ENCODE peak calls at places on chromosomes 1 and 21, in five cellular contexts. W is uterus, P is H54, D is esophagus squamous epithelium, L is GM12891. Z is an unnamed sample.

GRCh38 chr1:244384066-244384465 is 67.6 kb downstream of the ADSS2 start:
- DNase-seq in W (no peak), P (no peak), D (no peak), L (no peak), Z (no peak)

GRCh38 chr1:226719596-226720386 is 19.3 kb downstream of the ITPKB start:
- DNase-seq in W (no peak), P (no peak), D (no peak), L (no peak), Z (no peak)

GRCh38 chr1:236016782-236017400 is 48.0 kb downstream of the NID1 start:
- DNase-seq in W (no peak), P (peak), D (no peak), L (no peak), Z (no peak)

GRCh38 chr1:47348246-47348645 is 14.7 kb downstream of the CMPK1 start:
- DNase-seq in W (no peak), P (no peak), D (no peak), L (no peak), Z (no peak)

GRCh38 chr21:45461806-45462341 is 56.9 kb downstream of the COL18A1 start:
- DNase-seq in W (no peak), P (no peak), D (no peak), L (no peak), Z (no peak)

GRCh38 chr1:200869376-200869752 is 3.4 kb upstream of the GPR25 start:
- DNase-seq in W (no peak), P (no peak), D (no peak), L (no peak), Z (no peak)

GRCh38 chr21:32653326-32653901 is 41.2 kb upstream of the CFAP298 start:
- DNase-seq in W (no peak), P (peak), D (no peak), L (peak), Z (no peak)

GRCh38 chr1:197130677-197131304 is 15.7 kb downstream of the ASPM start:
- DNase-seq in W (no peak), P (no peak), D (no peak), L (no peak), Z (no peak)

GRCh38 chr1:248926401-248927182 is 20.6 kb downstream of the PGBD2 start:
- DNase-seq in W (no peak), P (no peak), D (no peak), L (no peak), Z (no peak)

GRCh38 chr1:163168053-163168452 is 34.7 kb downstream of the RGS5 start:
- DNase-seq in W (no peak), P (peak), D (no peak), L (no peak), Z (no peak)

GRCh38 chr1:201690528-201690927 is 138.4 kb upstream of the IPO9 start:
- DNase-seq in W (no peak), P (no peak), D (no peak), L (no peak), Z (no peak)

GRCh38 chr1:31374511-31375196 is 1.8 kb upstream of the FABP3 start:
- DNase-seq in W (peak), P (peak), D (no peak), L (no peak), Z (peak)

GRCh38 chr1:29845910-29846309 is 609.6 kb downstream of the PTPRU start:
- DNase-seq in W (no peak), P (no peak), D (no peak), L (no peak), Z (no peak)

GRCh38 chr1:198359024-198359653 is 181.3 kb downstream of the ATP6V1G3 start:
- DNase-seq in W (no peak), P (no peak), D (no peak), L (no peak), Z (no peak)

GRCh38 chr1:18959591-18959990 is 3.1 kb upstream of the IFFO2 start:
- DNase-seq in W (no peak), P (no peak), D (no peak), L (no peak), Z (no peak)

GRCh38 chr21:44083631-44084291 is 23.4 kb upstream of the PWP2 start:
- DNase-seq in W (no peak), P (no peak), D (no peak), L (no peak), Z (peak)

GRCh38 chr1:25520446-25521061 is 22.9 kb upstream of the LDLRAP1 start:
- DNase-seq in W (peak), P (no peak), D (no peak), L (no peak), Z (peak)

GRCh38 chr1:3911521-3911845 is 11.4 kb upstream of the C1orf174 start:
- DNase-seq in W (no peak), P (no peak), D (no peak), L (no peak), Z (no peak)

GRCh38 chr1:116819081-116819480 is 64.9 kb downstream of the CD2 start:
- DNase-seq in W (no peak), P (no peak), D (no peak), L (no peak), Z (no peak)

GRCh38 chr21:45078877-45079281 is 4.5 kb downstream of the ADARB1 start:
- DNase-seq in W (no peak), P (peak), D (no peak), L (no peak), Z (no peak)

GRCh38 chr1:3007298-3008147 is 13.7 kb upstream of the ACTRT2 start:
- DNase-seq in W (no peak), P (no peak), D (no peak), L (no peak), Z (no peak)

GRCh38 chr1:66576645-66577044 is 42.7 kb downstream of the SGIP1 start:
- DNase-seq in W (no peak), P (no peak), D (no peak), L (no peak), Z (peak)

GRCh38 chr1:86352096-86352495 is 44.0 kb downstream of the ODF2L start:
- DNase-seq in W (no peak), P (no peak), D (no peak), L (no peak), Z (no peak)

GRCh38 chr1:9331558-9332346 is 39.1 kb downstream of the SPSB1 start:
- DNase-seq in W (no peak), P (no peak), D (no peak), L (no peak), Z (no peak)

GRCh38 chr1:70084314-70084915 is 121.0 kb downstream of the LRRC40 start:
- DNase-seq in W (no peak), P (no peak), D (no peak), L (no peak), Z (no peak)

GRCh38 chr1:201463071-201463552 is 5.9 kb downstream of the PHLDA3 start:
- DNase-seq in W (no peak), P (no peak), D (no peak), L (no peak), Z (no peak)

GRCh38 chr1:46176211-46176865 is at the start of gene P3R3URF:
- DNase-seq in W (no peak), P (no peak), D (no peak), L (no peak), Z (no peak)

GRCh38 chr1:17539526-17540254 is at the start of gene ARHGEF10L:
- DNase-seq in W (peak), P (no peak), D (no peak), L (no peak), Z (peak)

GRCh38 chr1:203643213-203644045 is 16.8 kb downstream of the ATP2B4 start:
- DNase-seq in W (no peak), P (no peak), D (no peak), L (no peak), Z (peak)

GRCh38 chr1:9307303-9307702 is 14.6 kb downstream of the SPSB1 start:
- DNase-seq in W (no peak), P (no peak), D (no peak), L (no peak), Z (no peak)

GRCh38 chr1:170164103-170164763 is 18.5 kb downstream of the NTMT2 start:
- DNase-seq in W (no peak), P (no peak), D (no peak), L (no peak), Z (no peak)

GRCh38 chr1:168335500-168335899 is 54.8 kb downstream of the TBX19 start:
- DNase-seq in W (no peak), P (no peak), D (no peak), L (no peak), Z (no peak)

GRCh38 chr1:42935313-42935624 is 23.4 kb downstream of the SLC2A1 start:
- DNase-seq in W (no peak), P (no peak), D (no peak), L (no peak), Z (peak)

GRCh38 chr1:21220815-21221214 is 44.1 kb upstream of the EIF4G3 start:
- DNase-seq in W (no peak), P (no peak), D (no peak), L (no peak), Z (no peak)

DNA sequence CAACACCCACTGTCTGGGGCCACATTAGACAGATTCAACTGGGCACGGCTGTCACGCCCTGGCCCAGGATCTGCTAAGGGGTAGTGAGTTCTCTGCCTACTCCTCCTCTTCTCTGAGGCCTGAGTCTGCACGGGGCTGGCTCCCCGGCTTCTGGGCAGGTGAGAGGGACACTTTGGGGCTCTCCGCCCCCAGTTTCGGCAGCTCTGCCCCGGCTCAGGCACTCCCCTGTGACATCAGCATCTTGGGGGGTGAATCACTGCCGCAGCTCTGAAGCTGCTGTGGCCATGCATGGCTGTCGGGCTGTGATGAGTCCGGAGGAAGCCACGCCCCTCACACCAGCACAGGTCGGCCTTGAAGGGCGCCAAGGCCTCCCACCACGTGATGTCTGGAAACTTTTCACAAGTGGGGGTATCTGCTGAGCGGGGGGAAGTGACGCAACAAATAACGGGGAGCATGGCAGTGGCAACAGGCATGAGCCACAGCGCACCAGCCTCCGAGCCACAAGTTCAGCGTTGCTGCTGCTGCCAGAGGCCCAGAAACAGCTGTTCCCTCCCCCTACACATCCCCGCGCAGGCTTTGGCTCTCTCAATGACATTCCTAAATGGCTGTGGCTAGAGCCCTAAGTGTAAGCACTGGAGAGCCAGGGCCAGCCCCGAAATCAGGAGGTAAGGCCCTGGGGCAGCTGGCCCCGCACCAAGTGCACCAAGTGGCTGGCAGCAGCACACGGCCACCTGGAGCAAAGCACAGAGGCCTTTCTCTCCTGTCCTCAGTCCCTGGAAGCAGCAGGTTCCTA is 26.3 kb downstream of the ZBTB17 start:
- DNase-seq in W (peak), P (peak), D (peak), L (peak), Z (peak)
- TF ChIP-seq POLR2A in W (peak), P (no peak), D (peak), L (no peak), Z (no peak)

DNA sequence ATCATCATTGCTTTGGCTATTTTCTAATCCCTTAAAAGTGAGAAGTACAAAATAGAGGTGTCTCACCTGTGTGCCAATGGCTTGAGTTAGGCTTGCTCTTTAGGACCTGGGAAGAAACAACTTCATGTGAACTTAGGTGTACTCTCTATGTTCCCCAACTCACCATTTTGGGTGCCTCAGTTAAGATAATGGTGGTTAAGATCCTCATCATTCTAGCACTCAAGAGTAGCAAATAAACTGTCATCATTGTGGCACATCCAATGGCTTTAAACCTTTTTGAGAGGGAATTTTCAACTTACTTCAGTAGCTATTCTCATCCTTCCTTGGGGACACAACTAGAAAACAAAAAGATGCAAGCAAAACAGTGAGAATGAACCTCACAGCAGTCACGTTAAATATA is 1.3 kb downstream of the GAS5 start:
- DNase-seq in W (no peak), P (no peak), D (no peak), L (no peak), Z (no peak)
- TF ChIP-seq POLR2A in W (no peak), P (no peak), D (no peak), L (no peak), Z (no peak)

GRCh38 chr1:11908139-11909021 is 17.8 kb downstream of the KIAA2013 start:
- DNase-seq in W (peak), P (peak), D (peak), L (peak), Z (peak)
- TF ChIP-seq POLR2A in W (peak), P (peak), D (peak), L (peak), Z (peak)

DNA sequence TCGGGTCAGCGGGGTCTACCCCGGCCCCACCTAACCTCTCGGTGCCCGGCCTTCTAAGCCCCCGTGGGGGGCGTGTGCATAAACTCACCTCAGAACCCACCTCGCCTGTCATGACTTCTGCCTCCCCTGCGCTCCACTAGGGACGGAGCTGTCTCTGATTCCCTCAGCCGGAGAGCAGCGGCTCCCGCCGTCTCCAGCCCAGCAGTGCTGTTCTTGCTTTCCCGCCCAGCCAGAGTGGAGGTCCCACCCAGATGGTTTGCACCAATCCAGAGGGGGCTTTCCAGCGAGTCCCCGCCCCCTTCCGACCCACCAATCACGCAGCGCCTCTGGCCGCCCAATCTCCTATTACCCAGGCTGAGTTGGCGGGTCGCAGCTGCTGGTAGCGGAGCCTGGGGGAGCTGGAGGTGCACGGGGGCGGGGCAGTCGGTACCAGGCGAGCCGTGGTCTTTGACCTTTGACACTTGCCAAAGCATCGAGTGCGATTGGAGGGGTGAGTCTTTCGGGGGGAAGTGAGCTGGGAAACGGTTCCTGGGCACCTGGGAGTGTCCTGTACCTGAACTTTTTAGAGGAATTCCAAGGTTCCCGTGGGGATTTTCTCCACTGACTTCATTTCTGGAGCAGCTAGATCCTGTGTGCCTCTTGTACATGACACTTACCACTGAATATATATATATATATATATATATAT is at the start of gene CLSPN:
- DNase-seq in W (peak), P (peak), D (peak), L (peak), Z (peak)
- TF ChIP-seq POLR2A in W (peak), P (peak), D (peak), L (peak), Z (no peak)

GRCh38 chr1:54951810-54952226 is 28.6 kb upstream of the TMEM61 start:
- DNase-seq in W (no peak), P (no peak), D (no peak), L (no peak), Z (no peak)

GRCh38 chr1:54952950-54953718 is 27.3 kb upstream of the TMEM61 start:
- DNase-seq in W (no peak), P (no peak), D (no peak), L (no peak), Z (no peak)

GRCh38 chr1:54947540-54947939 is 32.9 kb upstream of the TMEM61 start:
- DNase-seq in W (no peak), P (no peak), D (no peak), L (no peak), Z (no peak)

GRCh38 chr1:54949971-54950360 is 30.5 kb upstream of the TMEM61 start:
- DNase-seq in W (no peak), P (no peak), D (no peak), L (no peak), Z (no peak)

GRCh38 chr1:54950361-54951163 is 29.9 kb upstream of the TMEM61 start:
- DNase-seq in W (peak), P (peak), D (no peak), L (peak), Z (peak)
- TF ChIP-seq POLR2A in W (no peak), P (no peak), D (no peak), L (no peak), Z (no peak)

DNA sequence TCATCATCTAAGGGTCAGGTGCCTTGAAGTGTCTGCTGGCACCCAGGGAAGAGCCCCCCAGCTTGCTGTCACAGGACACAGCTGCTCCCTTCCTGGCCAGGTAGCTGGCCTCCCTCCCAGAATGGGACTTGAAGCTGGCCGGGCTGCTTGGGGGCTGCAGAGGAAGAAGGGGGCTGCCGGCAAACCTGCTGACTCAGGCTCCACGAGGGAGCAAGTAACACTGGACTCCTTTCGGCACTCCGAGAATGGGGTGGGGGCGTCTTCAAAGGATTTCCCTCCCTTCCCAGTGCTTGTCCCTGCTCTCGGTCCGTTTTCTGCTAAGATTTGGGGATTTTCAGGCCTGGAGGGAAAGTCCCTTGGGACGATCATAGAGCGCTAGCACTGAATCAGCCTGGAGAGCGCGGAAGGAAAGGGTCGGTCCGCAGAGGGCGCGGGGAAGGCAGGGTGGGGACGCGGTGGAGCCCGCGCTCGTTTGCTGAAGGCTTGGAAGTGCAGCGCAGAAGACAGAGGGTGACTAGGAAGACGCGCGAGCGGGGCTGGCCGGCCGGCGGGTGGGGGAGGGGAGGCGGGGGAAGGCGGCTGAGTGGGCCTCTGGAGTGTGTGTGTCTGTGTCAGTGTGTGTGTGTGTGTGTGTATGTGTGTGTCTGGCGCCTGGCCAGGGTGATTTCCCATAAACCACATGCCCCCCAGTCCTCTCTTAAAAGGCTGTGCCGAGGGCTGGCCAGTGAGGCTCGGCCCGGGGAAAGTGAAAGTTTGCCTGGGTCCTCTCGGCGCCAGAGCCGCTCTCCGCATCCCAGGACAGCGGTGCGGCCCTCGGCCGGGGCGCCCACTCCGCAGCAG is at the start of gene CSF1:
- DNase-seq in W (peak), P (peak), D (peak), L (peak), Z (peak)
- TF ChIP-seq POLR2A in W (peak), P (no peak), D (peak), L (no peak), Z (no peak)

GRCh38 chr21:15121655-15122120 is 56.9 kb upstream of the NRIP1 start:
- DNase-seq in W (no peak), P (peak), D (no peak), L (no peak), Z (peak)
- TF ChIP-seq POLR2A in W (no peak), P (no peak), D (no peak), L (no peak), Z (no peak)

GRCh38 chr1:154652893-154653292 is 44.9 kb upstream of the ADAR start:
- DNase-seq in W (no peak), P (no peak), D (no peak), L (no peak), Z (no peak)
- TF ChIP-seq POLR2A in W (no peak), P (no peak), D (no peak), L (no peak), Z (no peak)

DNA sequence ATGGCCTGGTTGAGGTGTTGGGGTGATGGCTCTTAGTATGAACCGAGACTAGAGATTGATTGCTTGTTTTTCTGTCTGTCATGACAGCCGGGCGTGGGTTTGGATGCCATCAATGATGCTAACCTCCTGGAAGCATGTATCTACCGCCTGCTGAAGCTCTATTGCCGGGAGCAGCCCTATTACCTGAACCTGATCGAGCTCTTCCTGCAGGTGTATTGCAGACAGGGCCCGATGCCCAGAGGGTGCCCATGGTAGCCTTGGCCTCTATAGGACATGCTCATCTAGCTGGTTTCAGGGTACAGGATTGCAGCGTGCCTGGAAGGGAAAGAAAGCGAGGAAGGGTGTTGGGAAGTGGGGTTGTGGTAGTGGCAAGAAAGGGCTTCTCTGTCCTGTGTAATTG is 2.6 kb upstream of the RUSC1 start:
- DNase-seq in W (no peak), P (no peak), D (no peak), L (no peak), Z (no peak)
- TF ChIP-seq POLR2A in W (no peak), P (no peak), D (no peak), L (no peak), Z (no peak)

Z was measured in testis.